ENCODE peak calls at places on chromosomes 6 and 20, in five cellular contexts. V, L, C, R and U are unnamed samples.

GRCh38 chr20:38001173-38001875 is 31.9 kb downstream of the TTI1 start:
- DNase-seq in C (peak), V (peak), L (peak), R (no peak), U (peak)

GRCh38 chr20:1033751-1034419 is 31.8 kb upstream of the RSPO4 start:
- DNase-seq in C (no peak), L (no peak), R (no peak), V (peak), U (no peak)

GRCh38 chr6:118685823-118686449 is 34.5 kb upstream of the CEP85L start:
- DNase-seq in L (no peak), V (no peak), R (no peak), C (no peak), U (no peak)

GRCh38 chr6:134754013-134754690 is 195.7 kb downstream of the ALDH8A1 start:
- DNase-seq in L (no peak), C (no peak), R (no peak), V (no peak), U (no peak)

GRCh38 chr6:170250981-170251775 is 39.7 kb downstream of the DLL1 start:
- DNase-seq in L (peak), C (no peak), R (no peak), V (no peak), U (no peak)

GRCh38 chr6:169671563-169671962 is 30.3 kb downstream of the WDR27 start:
- DNase-seq in L (no peak), V (no peak), C (no peak), R (no peak), U (no peak)

GRCh38 chr6:41197234-41197633 is 3.7 kb downstream of the TREML2 start:
- DNase-seq in R (no peak), L (no peak), V (no peak), C (no peak), U (no peak)

GRCh38 chr6:118799826-118800225 is 94.1 kb upstream of the ASF1A start:
- DNase-seq in C (no peak), V (no peak), R (no peak), L (no peak), U (no peak)

GRCh38 chr6:15327271-15327670 is 81.4 kb downstream of the JARID2 start:
- DNase-seq in V (no peak), L (peak), R (no peak), C (no peak), U (no peak)

GRCh38 chr6:19806971-19807396 is 30.2 kb upstream of the ID4 start:
- DNase-seq in C (no peak), R (no peak), V (no peak), L (no peak), U (no peak)

GRCh38 chr6:19812512-19813119 is 24.6 kb upstream of the ID4 start:
- DNase-seq in L (peak), R (no peak), V (peak), C (peak), U (peak)

DNA sequence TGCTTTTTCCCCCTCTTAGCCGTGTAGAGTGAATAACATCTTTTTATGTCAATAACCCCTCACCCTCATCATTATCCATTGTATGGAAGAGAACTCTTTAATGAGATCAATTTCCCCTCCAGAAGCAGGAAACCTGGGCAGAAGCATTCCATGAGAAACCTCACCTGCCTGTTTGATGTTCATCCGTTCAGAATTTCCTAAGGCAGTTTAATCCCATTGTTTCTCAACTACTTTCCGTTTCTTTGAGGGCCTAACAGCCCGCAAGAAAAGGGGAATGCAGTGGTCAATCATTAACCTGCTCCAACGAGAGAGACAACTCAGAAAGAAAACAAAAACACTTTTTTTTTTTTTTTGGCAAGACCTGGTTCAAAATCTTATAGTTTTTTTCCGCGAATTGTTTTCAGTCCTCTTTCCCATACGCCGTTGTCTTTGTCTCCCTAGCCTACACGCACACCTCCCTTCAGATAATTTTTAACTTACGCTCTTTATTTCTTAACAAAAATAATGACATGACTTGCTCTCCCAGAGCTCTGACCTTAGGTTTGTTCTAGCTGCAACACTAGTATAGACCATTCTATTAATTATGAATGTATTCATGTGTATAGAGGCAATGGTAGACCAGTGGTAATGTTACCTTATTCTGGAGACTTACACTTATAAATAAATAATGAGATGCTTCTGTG is 25.6 kb upstream of the ID4 start:
- DNase-seq in V (no peak), L (no peak), R (no peak), C (no peak), U (no peak)
- H3K4me3 ChIP-seq in V (no peak), L (no peak), R (no peak), C (no peak), U (no peak)

GRCh38 chr6:75747371-75747984 is 1.6 kb upstream of the MYO6 start:
- DNase-seq in L (peak), R (no peak), C (no peak), V (no peak), U (no peak)

GRCh38 chr6:75751443-75751842 is 2.4 kb downstream of the MYO6 start:
- DNase-seq in L (no peak), V (peak), R (no peak), C (peak), U (peak)

GRCh38 chr6:75750925-75751324 is 1.9 kb downstream of the MYO6 start:
- DNase-seq in C (no peak), L (no peak), R (no peak), V (peak), U (no peak)

GRCh38 chr6:75747985-75748742 is 875 bp upstream of the MYO6 start:
- DNase-seq in L (peak), R (no peak), C (no peak), V (no peak), U (no peak)

DNA sequence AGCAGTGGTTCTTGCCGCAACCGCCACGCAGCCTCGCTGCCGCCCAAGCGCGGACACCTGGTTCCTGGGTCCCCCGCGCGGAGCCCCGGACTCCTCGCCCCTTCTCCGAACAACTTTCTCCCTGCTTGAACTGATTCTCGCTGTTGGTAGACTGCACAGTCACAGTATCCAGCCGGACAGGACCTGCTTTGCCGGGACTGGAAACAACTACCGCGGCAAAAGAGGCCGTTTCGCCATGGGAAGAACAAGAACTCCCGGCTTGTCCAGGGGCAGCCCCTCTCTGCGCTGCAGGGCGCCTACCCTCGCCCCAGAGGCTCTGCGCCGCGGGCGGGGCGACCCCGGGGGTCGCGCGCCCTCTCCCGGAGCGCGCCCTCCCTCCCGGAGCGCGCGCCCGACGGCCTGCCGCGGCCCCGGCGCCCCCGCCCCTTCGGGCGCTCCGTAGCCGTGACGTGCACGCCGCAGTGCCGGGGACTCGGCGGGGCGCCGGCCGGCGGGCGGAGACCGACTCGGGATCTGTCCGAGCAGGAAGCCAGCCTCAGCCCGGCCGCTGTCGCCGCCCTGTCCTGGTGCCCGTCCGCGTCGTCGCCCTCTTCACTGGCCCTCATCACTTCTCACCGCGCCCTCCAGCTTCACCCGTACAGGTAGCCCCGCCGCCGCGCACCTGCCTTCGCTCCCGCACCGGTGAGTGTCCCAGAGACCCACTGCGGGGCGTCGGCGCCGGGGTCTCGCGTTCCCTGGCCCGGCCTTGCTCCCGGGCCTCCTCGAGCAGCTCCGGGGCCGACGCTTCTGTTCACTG is at the start of gene MYO6:
- DNase-seq in L (peak), V (peak), R (peak), C (no peak), U (peak)
- TF ChIP-seq CTCF in L (no peak), V (no peak), R (no peak), C (no peak), U (no peak)

DNA sequence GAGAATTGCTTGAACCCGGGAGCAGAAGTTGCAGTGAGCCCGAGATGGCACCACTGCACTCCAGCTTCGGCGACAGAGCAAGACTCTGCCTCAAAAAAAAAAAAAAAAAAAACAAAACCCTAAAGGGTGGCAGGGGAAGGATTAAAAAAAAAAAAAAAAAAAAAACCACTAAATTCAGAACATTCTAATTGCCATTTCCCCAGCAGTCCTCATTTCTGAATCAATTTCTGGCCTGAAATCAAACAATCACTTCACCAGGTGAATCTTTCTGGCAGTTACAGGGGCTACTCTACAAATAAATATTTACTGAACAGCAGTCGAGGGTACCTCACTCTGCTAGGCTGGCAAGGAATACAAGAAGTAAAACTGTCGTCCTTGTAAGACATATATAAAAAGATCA is 1.2 kb downstream of the UQCC1 start:
- DNase-seq in C (no peak), L (no peak), R (no peak), V (no peak), U (no peak)
- H3K4me3 ChIP-seq in C (peak), L (no peak), R (peak), V (peak), U (peak)

DNA sequence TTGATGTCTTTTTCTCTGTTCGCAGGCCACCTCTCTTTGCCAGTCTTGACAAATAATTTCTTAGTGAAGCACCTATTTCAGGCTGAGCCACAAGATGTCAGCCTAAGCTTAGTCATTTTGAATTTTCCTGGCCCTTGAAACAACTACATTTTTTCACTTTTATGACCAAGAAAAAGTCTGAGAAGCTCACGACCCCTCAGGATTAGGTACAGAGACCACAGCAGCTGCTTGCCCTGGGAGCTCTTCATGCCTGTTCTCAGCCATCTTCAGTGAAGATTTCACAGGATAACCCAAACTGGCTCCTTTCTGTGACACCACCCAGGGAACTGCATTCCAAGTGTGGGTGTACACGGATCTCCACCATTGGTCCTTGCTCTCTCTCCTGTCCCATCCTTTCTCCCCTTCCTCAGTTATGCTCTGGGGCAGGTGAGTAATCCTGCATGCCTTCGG is 38.4 kb upstream of the SPTLC3 start:
- DNase-seq in L (peak), R (no peak), V (peak), C (peak), U (peak)
- TF ChIP-seq CTCF in L (peak), R (peak), V (peak), C (peak), U (peak)

DNA sequence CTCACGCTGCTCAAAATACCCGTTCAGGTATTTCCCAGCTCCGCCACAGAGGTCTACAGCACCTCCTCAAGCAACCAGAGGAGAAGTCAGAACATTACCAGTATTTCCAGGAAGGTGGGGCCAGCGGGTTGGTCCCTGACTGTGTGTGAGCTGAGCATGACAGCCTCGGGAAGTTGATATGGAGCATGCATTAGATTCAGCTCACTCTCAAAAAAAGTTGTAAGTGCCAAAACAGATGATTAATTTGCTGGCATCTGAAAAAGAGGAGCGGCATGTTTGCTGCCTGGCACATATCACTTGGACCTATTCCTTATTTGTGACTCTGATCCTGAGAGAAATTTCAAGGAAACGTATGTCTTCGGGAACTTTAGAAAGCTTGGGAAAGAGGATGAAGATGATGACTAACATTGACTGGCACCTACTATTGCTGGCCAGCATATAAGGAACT is 32.3 kb downstream of the ELOVL2 start:
- DNase-seq in L (peak), R (no peak), C (no peak), V (no peak), U (no peak)
- H3K4me3 ChIP-seq in L (no peak), R (no peak), C (no peak), V (no peak), U (no peak)

DNA sequence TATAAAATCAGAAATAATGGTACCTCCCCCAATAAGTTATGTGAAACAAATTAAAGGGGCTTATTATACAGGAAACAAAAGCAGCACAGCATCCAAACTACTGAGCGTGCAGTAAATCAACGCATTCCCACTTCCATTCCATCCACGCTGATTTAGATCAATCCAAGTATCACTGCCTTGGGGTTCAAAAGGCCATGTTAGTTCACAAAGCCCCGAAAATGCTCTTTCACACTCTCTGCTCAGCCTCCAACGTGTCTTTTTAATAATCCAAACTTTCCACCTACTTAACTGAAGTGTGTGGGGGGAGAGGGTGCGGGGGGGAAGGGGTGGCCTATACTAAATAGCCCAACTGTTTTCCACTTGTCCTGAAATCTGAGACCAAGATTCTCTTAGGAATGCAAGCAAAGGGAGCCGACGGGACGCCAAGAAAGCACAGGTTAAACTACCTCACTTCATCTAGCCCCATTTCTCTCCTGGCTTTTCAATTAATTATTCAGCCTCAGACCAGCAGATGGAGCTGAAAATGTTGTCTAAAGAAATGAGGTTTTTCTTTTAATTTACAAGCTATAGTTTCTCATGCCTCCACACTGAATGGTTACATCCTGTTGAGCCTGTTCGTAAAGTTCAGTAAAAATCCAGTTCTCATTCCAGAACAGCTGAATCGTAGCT is 1.1 kb upstream of the NXT1 start:
- DNase-seq in R (no peak), V (no peak), C (no peak), L (peak), U (no peak)
- TF ChIP-seq CTCF in R (peak), V (peak), C (peak), L (peak), U (peak)